ENCODE peak calls at places on chromosomes 16 and 17, in six cellular contexts. E is K562, Q is HepG2, V is H1, D is SK-N-SH, B is GM12878. U is an unnamed sample.

GRCh38 chr16:84024854-84025253 is 17.7 kb downstream of the SLC38A8 start:
- DNase-seq in E (no peak), Q (no peak), V (no peak), D (no peak), B (no peak), U (no peak)

GRCh38 chr16:2902337-2903130 is 9.2 kb upstream of the FLYWCH1 start:
- DNase-seq in E (no peak), Q (no peak), V (no peak), D (peak), B (no peak), U (no peak)

GRCh38 chr16:3879258-3879886 is 1.1 kb downstream of the CREBBP start:
- DNase-seq in E (no peak), Q (no peak), V (no peak), D (peak), B (no peak), U (peak)

GRCh38 chr17:69857412-69857835 is 217.6 kb upstream of the KCNJ16 start:
- DNase-seq in E (peak), Q (no peak), V (no peak), D (no peak), B (no peak), U (no peak)

GRCh38 chr17:49576121-49576905 is 642 bp downstream of the NXPH3 start:
- DNase-seq in E (peak), Q (no peak), V (peak), D (peak), B (no peak), U (no peak)

GRCh38 chr16:68844211-68844564 is 857 bp downstream of the TANGO6 start:
- DNase-seq in E (no peak), Q (no peak), V (no peak), D (peak), B (peak), U (no peak)

GRCh38 chr17:13981881-13982280 is 87.4 kb upstream of the COX10 start:
- DNase-seq in E (no peak), Q (no peak), V (no peak), D (peak), B (no peak), U (no peak)

GRCh38 chr16:75924397-75924796 is 198.1 kb upstream of the CPHXL start:
- DNase-seq in E (no peak), Q (no peak), V (no peak), D (no peak), B (no peak), U (no peak)

GRCh38 chr16:51302042-51302441 is 151.0 kb upstream of the SALL1 start:
- DNase-seq in E (no peak), Q (no peak), V (no peak), D (no peak), B (no peak), U (no peak)

GRCh38 chr16:87856796-87857228 is 12.5 kb downstream of the SLC7A5 start:
- DNase-seq in E (no peak), Q (peak), V (no peak), D (peak), B (no peak), U (no peak)

GRCh38 chr16:87854907-87855683 is 14.2 kb downstream of the SLC7A5 start:
- DNase-seq in E (no peak), Q (no peak), V (no peak), D (no peak), B (no peak), U (no peak)

GRCh38 chr16:87855852-87856715 is 13.2 kb downstream of the SLC7A5 start:
- DNase-seq in E (no peak), Q (peak), V (no peak), D (peak), B (no peak), U (no peak)

GRCh38 chr16:87864331-87864989 is 4.8 kb downstream of the SLC7A5 start:
- DNase-seq in E (no peak), Q (no peak), V (no peak), D (no peak), B (no peak), U (no peak)

DNA sequence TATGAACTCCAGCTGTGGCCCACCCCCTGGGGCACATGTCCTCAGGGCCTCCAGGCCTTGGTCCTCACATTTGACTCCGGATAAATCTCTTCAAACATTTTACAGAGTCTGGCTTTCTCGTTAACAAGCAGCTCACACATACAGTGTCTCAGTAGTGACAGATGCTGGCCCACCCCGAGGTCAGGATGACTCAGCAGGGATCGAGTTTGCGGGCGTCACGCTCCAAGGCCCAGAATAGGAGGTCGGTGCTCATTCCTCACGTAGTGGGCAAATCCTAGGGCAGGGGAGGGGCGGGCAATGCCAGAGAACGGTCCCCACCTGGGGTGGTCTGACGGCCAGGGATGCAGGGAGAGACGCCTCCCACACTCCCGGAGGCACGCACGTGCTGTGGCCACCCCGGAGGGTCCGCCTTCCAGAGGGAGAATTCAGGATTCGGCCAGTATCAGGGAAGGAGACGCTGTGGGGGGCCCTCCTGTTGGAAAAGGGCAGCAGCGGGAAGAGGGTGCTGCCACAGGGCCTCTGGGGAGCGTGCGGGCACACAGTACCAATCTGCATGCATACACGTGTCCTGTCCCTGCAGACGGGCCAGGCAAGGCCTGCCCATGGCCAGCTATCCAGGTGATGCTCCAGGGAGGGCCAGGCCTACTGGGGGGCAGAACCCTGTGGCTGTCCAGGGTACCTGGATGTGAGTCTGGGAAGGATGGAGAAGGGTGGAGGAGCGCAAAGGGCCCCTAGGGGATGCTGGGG is 8.6 kb downstream of the SLC7A5 start:
- DNase-seq in E (peak), Q (peak), V (no peak), D (peak), B (no peak), U (no peak)
- TF ChIP-seq GABPA in E (no peak), Q (no peak), V (no peak), D (no peak), B (no peak), U (no peak)

GRCh38 chr16:28524544-28525179 is 14.1 kb downstream of the NUPR1 start:
- DNase-seq in E (peak), Q (no peak), V (no peak), D (no peak), B (no peak), U (no peak)
- TF ChIP-seq CTCF in E (peak), Q (peak), V (no peak), D (no peak), B (peak), U (no peak)

DNA sequence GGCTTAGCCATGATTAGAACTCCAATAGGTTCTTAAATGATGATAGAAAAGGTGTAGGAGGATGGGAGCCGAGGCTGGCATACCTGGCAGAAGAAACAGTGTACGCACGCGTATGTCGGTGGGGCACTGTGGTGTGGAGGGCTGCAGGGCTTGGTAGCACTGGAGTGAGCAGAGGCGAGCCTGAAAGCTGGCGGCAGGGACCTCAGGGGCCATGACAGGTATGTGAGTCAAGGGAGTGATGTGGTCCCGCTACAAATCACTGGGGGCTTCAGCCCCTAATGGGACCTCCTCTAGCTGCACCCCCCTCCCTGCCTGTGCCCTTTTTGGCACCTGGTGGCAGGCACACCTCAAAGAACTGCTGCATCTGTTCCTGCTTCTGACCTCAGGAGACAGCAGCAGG is 67.3 kb downstream of the RAI1 start:
- DNase-seq in E (no peak), Q (no peak), V (no peak), D (no peak), B (no peak), U (no peak)
- H3K4me3 ChIP-seq in E (no peak), Q (no peak), V (no peak), D (no peak), B (peak), U (no peak)

GRCh38 chr17:38873646-38874380 is 4.0 kb downstream of the LASP1 start:
- DNase-seq in E (no peak), Q (no peak), V (no peak), D (no peak), B (no peak), U (no peak)

GRCh38 chr17:38874505-38875419 is 4.9 kb downstream of the LASP1 start:
- DNase-seq in E (no peak), Q (no peak), V (no peak), D (no peak), B (no peak), U (no peak)

GRCh38 chr17:38871247-38871991 is 1.6 kb downstream of the LASP1 start:
- DNase-seq in E (peak), Q (peak), V (no peak), D (no peak), B (peak), U (peak)

GRCh38 chr17:38871992-38872605 is 2.2 kb downstream of the LASP1 start:
- DNase-seq in E (no peak), Q (no peak), V (no peak), D (no peak), B (no peak), U (peak)

DNA sequence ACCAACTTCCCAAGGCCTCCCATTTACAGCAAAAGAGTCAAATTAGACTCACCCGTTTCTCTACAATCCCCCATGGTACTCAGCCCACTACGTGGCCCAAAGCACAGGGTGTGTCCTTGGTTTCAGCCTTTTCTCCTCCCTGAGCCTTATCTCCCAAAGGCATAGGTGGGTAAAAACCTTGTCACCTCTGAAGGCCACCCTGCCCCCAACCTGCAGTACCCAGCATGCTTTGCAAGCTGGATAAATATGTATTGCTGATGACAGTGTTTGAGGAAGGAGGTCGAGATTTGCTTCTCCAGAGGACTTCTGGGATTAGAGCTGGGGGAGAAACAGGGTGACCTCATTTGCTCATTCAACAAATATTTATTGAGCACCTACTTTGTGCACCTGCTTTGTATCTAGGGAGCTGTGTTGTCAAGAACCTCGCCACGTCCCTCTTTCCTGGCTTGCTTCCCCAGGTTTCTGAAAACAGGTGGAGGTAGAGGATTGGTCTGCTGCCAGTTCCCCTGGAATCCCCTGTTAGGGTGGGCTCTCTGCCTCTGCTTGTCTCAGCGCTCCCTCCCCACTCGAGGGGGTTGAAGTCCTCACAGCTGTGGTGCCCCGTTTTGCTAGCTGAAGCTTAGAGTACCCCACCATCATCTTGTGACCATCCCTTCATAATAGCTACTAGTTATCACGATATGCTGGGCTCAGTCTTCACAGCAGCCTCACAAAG is 3.0 kb downstream of the LASP1 start:
- DNase-seq in E (no peak), Q (peak), V (no peak), D (no peak), B (no peak), U (no peak)
- TF ChIP-seq GABPA in E (no peak), Q (peak), V (no peak), D (no peak), B (no peak), U (no peak)